ENCODE peak calls at places on chromosomes 3 and 15, in eight cellular contexts. N, M, A, I, J, E, O and T are unnamed samples.

GRCh38 chr3:8610961-8611360 is 33.6 kb downstream of the SSUH2 start:
- DNase-seq in O (no peak), J (no peak), I (no peak), A (no peak), N (no peak), M (no peak), E (no peak), T (no peak)

GRCh38 chr15:77851696-77852095 is 219.0 kb upstream of the LINGO1 start:
- DNase-seq in E (peak), J (no peak), M (peak), A (peak), N (no peak), I (no peak), O (no peak), T (peak)

GRCh38 chr3:183825380-183826161 is at the start of gene MAP6D1:
- DNase-seq in N (no peak), I (peak), E (peak), A (peak), M (peak), O (peak), J (no peak), T (peak)

GRCh38 chr15:58459562-58459961 is 27.8 kb downstream of the LIPC start:
- DNase-seq in N (no peak), I (no peak), A (no peak), M (no peak), J (peak), O (no peak), E (no peak), T (peak)

GRCh38 chr15:33311312-33311971 is 675 bp downstream of the RYR3 start:
- DNase-seq in N (no peak), J (peak), I (no peak), O (no peak), M (no peak), E (no peak), A (no peak), T (peak)

GRCh38 chr3:126083511-126083912 is 412 bp downstream of the SLC41A3 start:
- DNase-seq in J (peak), O (peak), I (peak), E (peak), M (peak), N (no peak), A (peak), T (no peak)

GRCh38 chr3:127404614-127405598 is 117.1 kb upstream of the PRR20G start:
- DNase-seq in M (no peak), I (no peak), A (no peak), O (no peak), N (no peak), J (no peak), E (no peak), T (no peak)

GRCh38 chr3:53156368-53156834 is 4.6 kb upstream of the PRKCD start:
- DNase-seq in N (no peak), J (no peak), I (no peak), A (no peak), O (no peak), M (no peak), E (no peak), T (no peak)

GRCh38 chr3:156463123-156463522 is 91.8 kb downstream of the SSR3 start:
- DNase-seq in O (no peak), I (no peak), E (no peak), J (no peak), A (no peak), M (no peak), N (no peak), T (no peak)

GRCh38 chr3:189727898-189728297 is 96.7 kb downstream of the TP63 start:
- DNase-seq in O (no peak), A (peak), N (no peak), I (peak), J (no peak), M (no peak), E (no peak), T (no peak)

GRCh38 chr15:90213818-90214204 is 12.7 kb downstream of the SEMA4B start:
- DNase-seq in E (no peak), J (no peak), M (no peak), A (no peak), N (no peak), I (no peak), O (no peak), T (no peak)

GRCh38 chr3:111712294-111713180 is 117.4 kb upstream of the ZBED2 start:
- DNase-seq in O (no peak), E (no peak), N (no peak), J (no peak), A (peak), I (no peak), M (peak), T (peak)

GRCh38 chr3:150384517-150385212 is 23.4 kb upstream of the TSC22D2 start:
- DNase-seq in N (no peak), J (no peak), E (peak), A (no peak), O (peak), I (peak), M (no peak), T (no peak)

GRCh38 chr3:186035277-186035676 is 73.6 kb downstream of the ETV5 start:
- DNase-seq in E (no peak), O (no peak), N (no peak), A (peak), I (peak), J (no peak), M (no peak), T (no peak)

GRCh38 chr3:49263490-49263889 is 13.5 kb downstream of the C3orf62 start:
- DNase-seq in O (no peak), J (peak), A (no peak), E (no peak), N (no peak), M (no peak), I (peak), T (no peak)

GRCh38 chr15:40928975-40929729 is at the start of gene DLL4:
- DNase-seq in E (no peak), M (peak), O (peak), A (peak), I (peak), N (no peak), J (peak), T (peak)

GRCh38 chr3:14411988-14412387 is 9.6 kb downstream of the SLC6A6 start:
- DNase-seq in N (no peak), O (no peak), M (no peak), J (no peak), A (no peak), E (no peak), I (no peak), T (no peak)

GRCh38 chr3:123540285-123540684 is 44.6 kb downstream of the HACD2 start:
- DNase-seq in E (no peak), N (no peak), I (no peak), J (no peak), A (peak), M (no peak), O (no peak), T (no peak)

GRCh38 chr3:128180446-128180845 is 27.2 kb downstream of the EEFSEC start:
- DNase-seq in M (no peak), O (no peak), N (no peak), E (no peak), A (no peak), J (peak), I (no peak), T (no peak)

GRCh38 chr3:172848910-172849309 is 98.4 kb downstream of the ECT2 start:
- DNase-seq in E (no peak), A (peak), N (peak), I (peak), M (no peak), O (no peak), J (no peak), T (no peak)

GRCh38 chr3:15525790-15526189 is 4.3 kb upstream of the COLQ start:
- DNase-seq in J (no peak), A (no peak), E (no peak), N (no peak), M (no peak), O (no peak), I (no peak), T (no peak)

GRCh38 chr3:138317687-138318086 is 12.0 kb downstream of the NME9 start:
- DNase-seq in I (no peak), E (no peak), O (no peak), J (no peak), M (no peak), A (peak), N (no peak), T (peak)

GRCh38 chr3:4581905-4582611 is 88.9 kb downstream of the ITPR1 start:
- DNase-seq in E (no peak), M (no peak), I (no peak), A (no peak), N (no peak), J (no peak), O (no peak), T (no peak)

GRCh38 chr15:62307551-62307950 is 142.5 kb upstream of the C2CD4B start:
- DNase-seq in O (no peak), M (no peak), A (peak), J (no peak), E (no peak), N (peak), I (peak), T (no peak)

GRCh38 chr15:100721758-100722550 is 119.6 kb downstream of the ASB7 start:
- DNase-seq in A (peak), O (peak), N (peak), M (peak), J (peak), E (no peak), I (peak), T (peak)

GRCh38 chr3:4859788-4860187 is 119.4 kb upstream of the BHLHE40 start:
- DNase-seq in A (no peak), O (no peak), M (no peak), N (no peak), J (no peak), I (no peak), E (no peak), T (no peak)

GRCh38 chr3:45597166-45597565 is 2.6 kb downstream of the LIMD1 start:
- DNase-seq in A (peak), I (peak), M (no peak), N (no peak), E (no peak), J (no peak), O (peak), T (peak)

GRCh38 chr3:39260957-39261356 is 18.9 kb downstream of the CX3CR1 start:
- DNase-seq in M (no peak), O (no peak), A (peak), E (peak), I (peak), J (peak), N (peak), T (peak)